ENCODE peak calls at places on chromosomes 4 and X, in six cellular contexts. One of them, this sample, is unnamed.

GRCh38 chrX:64398088-64398487 is 2.8 kb upstream of the MTMR8 start:
- DNase-seq in astrocyte: no peak
- DNase-seq in ovary: no peak
- DNase-seq in cardiac muscle cell: no peak
- DNase-seq in pancreas: no peak
- DNase-seq in CD8-positive, alpha-beta memory T cell: no peak
- DNase-seq in this sample: no peak

GRCh38 chr4:150004481-150004880 is 73.8 kb upstream of the DCLK2 start:
- DNase-seq in astrocyte: peak; percentile 85
- DNase-seq in ovary: no peak
- DNase-seq in cardiac muscle cell: peak; percentile 27
- DNase-seq in pancreas: no peak
- DNase-seq in CD8-positive, alpha-beta memory T cell: no peak
- DNase-seq in this sample: no peak

GRCh38 chr4:66777097-66777496 is 768.2 kb downstream of the CENPC start:
- DNase-seq in astrocyte: no peak
- DNase-seq in ovary: no peak
- DNase-seq in cardiac muscle cell: no peak
- DNase-seq in pancreas: no peak
- DNase-seq in CD8-positive, alpha-beta memory T cell: no peak
- DNase-seq in this sample: no peak

GRCh38 chrX:154815274-154815818 is 10.1 kb upstream of the MPP1 start:
- DNase-seq in astrocyte: peak; percentile 72
- DNase-seq in ovary: no peak
- DNase-seq in cardiac muscle cell: peak; percentile 44
- DNase-seq in pancreas: no peak
- DNase-seq in CD8-positive, alpha-beta memory T cell: no peak
- DNase-seq in this sample: no peak

GRCh38 chrX:51456246-51456645 is 40.1 kb downstream of the NUDT11 start:
- DNase-seq in astrocyte: no peak
- DNase-seq in ovary: no peak
- DNase-seq in cardiac muscle cell: no peak
- DNase-seq in pancreas: peak; percentile 13
- DNase-seq in CD8-positive, alpha-beta memory T cell: no peak
- DNase-seq in this sample: no peak

GRCh38 chrX:140500427-140500826 is 4.4 kb downstream of the SOX3 start:
- DNase-seq in astrocyte: no peak
- DNase-seq in ovary: no peak
- DNase-seq in cardiac muscle cell: no peak
- DNase-seq in pancreas: no peak
- DNase-seq in CD8-positive, alpha-beta memory T cell: no peak
- DNase-seq in this sample: no peak

GRCh38 chr4:26441110-26441509 is 49.2 kb downstream of the CCKAR start:
- DNase-seq in astrocyte: peak; percentile 55
- DNase-seq in ovary: no peak
- DNase-seq in cardiac muscle cell: peak; percentile 68
- DNase-seq in pancreas: no peak
- DNase-seq in CD8-positive, alpha-beta memory T cell: no peak
- DNase-seq in this sample: no peak

GRCh38 chr4:145230726-145231125 is 50.3 kb upstream of the OTUD4 start:
- DNase-seq in astrocyte: peak; percentile 49
- DNase-seq in ovary: no peak
- DNase-seq in cardiac muscle cell: peak; percentile 83
- DNase-seq in pancreas: no peak
- DNase-seq in CD8-positive, alpha-beta memory T cell: no peak
- DNase-seq in this sample: no peak

GRCh38 chr4:25795566-25796454 is 67.0 kb downstream of the SEL1L3 start:
- DNase-seq in astrocyte: peak; percentile 84
- DNase-seq in ovary: no peak
- DNase-seq in cardiac muscle cell: peak; percentile 70
- DNase-seq in pancreas: no peak
- DNase-seq in CD8-positive, alpha-beta memory T cell: no peak
- DNase-seq in this sample: no peak

GRCh38 chr4:143486314-143486713 is 27.2 kb upstream of the SMARCA5 start:
- DNase-seq in astrocyte: no peak
- DNase-seq in ovary: no peak
- DNase-seq in cardiac muscle cell: no peak
- DNase-seq in pancreas: no peak
- DNase-seq in CD8-positive, alpha-beta memory T cell: no peak
- DNase-seq in this sample: no peak

GRCh38 chr4:80471701-80472100 is 136.2 kb downstream of the CFAP299 start:
- DNase-seq in astrocyte: peak; percentile 18
- DNase-seq in ovary: peak; percentile 32
- DNase-seq in cardiac muscle cell: peak; percentile 11
- DNase-seq in pancreas: peak; percentile 34
- DNase-seq in CD8-positive, alpha-beta memory T cell: no peak
- DNase-seq in this sample: no peak

GRCh38 chr4:90958256-90958895 is 831.2 kb downstream of the CCSER1 start:
- DNase-seq in astrocyte: peak; percentile 88
- DNase-seq in ovary: no peak
- DNase-seq in cardiac muscle cell: peak; percentile 51
- DNase-seq in pancreas: no peak
- DNase-seq in CD8-positive, alpha-beta memory T cell: no peak
- DNase-seq in this sample: no peak

GRCh38 chr4:121397941-121398601 is 17.3 kb upstream of the QRFPR start:
- DNase-seq in astrocyte: no peak
- DNase-seq in ovary: no peak
- DNase-seq in cardiac muscle cell: no peak
- DNase-seq in pancreas: no peak
- DNase-seq in CD8-positive, alpha-beta memory T cell: no peak
- DNase-seq in this sample: no peak

GRCh38 chr4:184807797-184808718 is 17.7 kb downstream of the ACSL1 start:
- DNase-seq in astrocyte: peak; percentile 78
- DNase-seq in ovary: no peak
- DNase-seq in cardiac muscle cell: peak; percentile 52
- DNase-seq in pancreas: no peak
- DNase-seq in CD8-positive, alpha-beta memory T cell: no peak
- DNase-seq in this sample: peak; percentile 51

GRCh38 chrX:572490-573124 is 58.0 kb upstream of the SHOX start:
- DNase-seq in astrocyte: no peak
- DNase-seq in ovary: no peak
- DNase-seq in cardiac muscle cell: no peak
- DNase-seq in pancreas: no peak
- DNase-seq in CD8-positive, alpha-beta memory T cell: no peak
- DNase-seq in this sample: no peak

GRCh38 chr4:69718376-69719293 is 41.8 kb downstream of the SULT1B1 start:
- DNase-seq in astrocyte: peak; percentile 15
- DNase-seq in ovary: no peak
- DNase-seq in cardiac muscle cell: peak; percentile 54
- DNase-seq in pancreas: no peak
- DNase-seq in CD8-positive, alpha-beta memory T cell: no peak
- DNase-seq in this sample: no peak
- H3K27ac ChIP-seq in astrocyte: no peak overlapping the region
- H3K27ac ChIP-seq in ovary: no peak overlapping the region
- H3K27ac ChIP-seq in cardiac muscle cell: no peak overlapping the region
- H3K27ac ChIP-seq in pancreas: no peak overlapping the region
- H3K27ac ChIP-seq in CD8-positive, alpha-beta memory T cell: no peak overlapping the region
- H3K27ac ChIP-seq in this sample: no peak overlapping the region

GRCh38 chr4:73603854-73604584 is 16.2 kb downstream of the RASSF6 start:
- DNase-seq in astrocyte: no peak
- DNase-seq in ovary: no peak
- DNase-seq in cardiac muscle cell: peak; percentile 29
- DNase-seq in pancreas: no peak
- DNase-seq in CD8-positive, alpha-beta memory T cell: no peak
- DNase-seq in this sample: no peak
- H3K27ac ChIP-seq in astrocyte: no peak overlapping the region
- H3K27ac ChIP-seq in ovary: no peak overlapping the region
- H3K27ac ChIP-seq in cardiac muscle cell: no peak overlapping the region
- H3K27ac ChIP-seq in pancreas: peak overlapping the region; percentile 81
- H3K27ac ChIP-seq in CD8-positive, alpha-beta memory T cell: no peak overlapping the region
- H3K27ac ChIP-seq in this sample: no peak overlapping the region

DNA sequence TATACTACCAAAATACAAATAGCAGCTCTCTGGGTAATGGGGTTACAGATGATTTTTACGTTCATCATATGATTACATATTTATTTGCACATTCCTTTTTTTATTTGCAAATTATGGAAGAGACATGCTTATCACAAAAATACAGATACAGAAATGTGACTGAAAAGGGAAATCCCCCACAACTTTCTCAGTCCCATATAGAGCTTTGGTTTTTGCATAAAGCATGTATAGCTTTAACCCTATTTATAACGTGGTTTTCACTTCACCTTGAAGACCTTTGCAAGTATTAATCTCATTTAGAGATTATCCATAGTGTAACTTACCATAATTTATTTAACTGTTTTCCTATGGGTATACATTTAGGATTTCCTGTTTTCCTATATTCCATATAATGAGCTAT is 55.4 kb downstream of the PDK3 start:
- DNase-seq in astrocyte: no peak
- DNase-seq in ovary: no peak
- DNase-seq in cardiac muscle cell: no peak
- DNase-seq in pancreas: no peak
- DNase-seq in CD8-positive, alpha-beta memory T cell: no peak
- DNase-seq in this sample: no peak
- H3K27ac ChIP-seq in astrocyte: no peak overlapping the region
- H3K27ac ChIP-seq in ovary: no peak overlapping the region
- H3K27ac ChIP-seq in cardiac muscle cell: no peak overlapping the region
- H3K27ac ChIP-seq in pancreas: no peak overlapping the region
- H3K27ac ChIP-seq in CD8-positive, alpha-beta memory T cell: no peak overlapping the region
- H3K27ac ChIP-seq in this sample: no peak overlapping the region

GRCh38 chrX:54479471-54480122 is 16.4 kb downstream of the FGD1 start:
- DNase-seq in astrocyte: no peak
- DNase-seq in ovary: no peak
- DNase-seq in cardiac muscle cell: peak; percentile 28
- DNase-seq in pancreas: no peak
- DNase-seq in CD8-positive, alpha-beta memory T cell: no peak
- DNase-seq in this sample: no peak
- H3K27ac ChIP-seq in astrocyte: no peak overlapping the region
- H3K27ac ChIP-seq in ovary: peak overlapping the region; percentile 22
- H3K27ac ChIP-seq in cardiac muscle cell: peak overlapping the region; percentile 88
- H3K27ac ChIP-seq in pancreas: no peak overlapping the region
- H3K27ac ChIP-seq in CD8-positive, alpha-beta memory T cell: no peak overlapping the region
- H3K27ac ChIP-seq in this sample: no peak overlapping the region

DNA sequence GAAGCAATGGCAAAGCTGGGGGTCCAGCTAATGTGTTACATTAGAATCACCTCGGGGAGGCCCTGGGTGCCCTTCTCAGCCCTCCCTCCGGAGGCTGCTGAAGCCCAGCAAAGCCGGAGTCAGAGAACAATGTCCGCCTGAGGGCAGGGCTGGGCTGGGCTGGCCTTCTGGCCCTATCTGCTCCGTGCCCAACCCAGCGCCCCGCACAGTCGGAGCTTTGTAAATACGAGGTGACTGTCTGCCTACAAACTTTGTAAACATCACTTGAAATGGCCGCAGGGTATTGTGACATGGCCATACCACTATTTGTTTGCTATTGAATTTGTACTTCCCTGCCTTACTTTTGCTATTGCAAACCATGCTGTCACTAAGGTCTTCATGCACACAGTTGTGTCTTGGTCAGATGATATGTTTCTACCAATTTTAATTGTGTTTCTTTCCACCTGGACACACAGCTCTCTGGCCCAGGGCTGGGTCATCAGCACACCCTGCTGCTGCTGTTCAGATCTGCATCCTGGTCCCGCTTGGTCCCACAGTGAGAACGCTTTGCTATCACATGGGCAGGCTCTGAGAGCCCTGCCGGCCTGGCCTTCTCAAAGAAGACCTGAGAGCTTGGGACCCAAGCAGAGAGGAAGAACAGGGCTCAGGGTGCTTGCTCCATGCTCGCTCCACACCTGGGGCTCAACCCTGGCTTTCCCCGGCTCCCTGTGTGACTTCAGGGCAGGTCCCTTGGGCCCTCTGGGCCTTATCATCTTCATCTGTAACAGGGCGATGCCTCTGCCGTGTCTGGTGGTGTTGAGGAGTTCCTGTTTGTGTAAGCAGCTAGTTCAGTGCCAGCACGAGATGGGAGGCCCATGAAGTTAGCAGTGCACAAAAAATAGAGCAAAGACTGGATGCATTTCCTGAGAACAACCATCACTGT is 2.2 kb downstream of the S100P start:
- DNase-seq in astrocyte: no peak
- DNase-seq in ovary: no peak
- DNase-seq in cardiac muscle cell: no peak
- DNase-seq in pancreas: no peak
- DNase-seq in CD8-positive, alpha-beta memory T cell: peak; percentile 53
- DNase-seq in this sample: no peak
- H3K27ac ChIP-seq in astrocyte: no peak overlapping the region
- H3K27ac ChIP-seq in ovary: no peak overlapping the region
- H3K27ac ChIP-seq in cardiac muscle cell: no peak overlapping the region
- H3K27ac ChIP-seq in pancreas: no peak overlapping the region
- H3K27ac ChIP-seq in CD8-positive, alpha-beta memory T cell: peak overlapping the region; percentile 40
- H3K27ac ChIP-seq in this sample: no peak overlapping the region